ENCODE peak calls at places on chromosome 10, in five cellular contexts. F is osteocyte, K is foreskin fibroblast, H is fibroblast of lung, L is Panc1. B is an unnamed sample.

GRCh38 chr10:63627881-63628296 is 106.7 kb downstream of the REEP3 start:
- DNase-seq in F (no peak), K (peak; percentile 22), H (no peak), L (no peak), B (no peak)

GRCh38 chr10:43196131-43196980 is 58.1 kb downstream of the CSGALNACT2 start:
- DNase-seq in F (no peak), K (no peak), H (no peak), L (no peak), B (no peak)

GRCh38 chr10:42952358-42952757 is 124.5 kb upstream of the RET start:
- DNase-seq in F (peak; percentile 85), K (peak; percentile 26), H (no peak), L (no peak), B (peak; percentile 57)

GRCh38 chr10:29200280-29200679 is 88.6 kb upstream of the LYZL1 start:
- DNase-seq in F (no peak), K (no peak), H (peak; percentile 19), L (no peak), B (no peak)

GRCh38 chr10:75003195-75003594 is 108.3 kb upstream of the SAMD8 start:
- DNase-seq in F (no peak), K (no peak), H (no peak), L (no peak), B (no peak)

GRCh38 chr10:126262971-126263370 is 125.3 kb downstream of the ADAM12 start:
- DNase-seq in F (no peak), K (peak; percentile 14), H (no peak), L (no peak), B (no peak)

GRCh38 chr10:49177391-49178355 is 10.5 kb downstream of the TMEM273 start:
- DNase-seq in F (no peak), K (peak; percentile 86), H (peak; percentile 54), L (peak; percentile 2), B (no peak)

GRCh38 chr10:109633846-109634245 is 289.5 kb downstream of the XPNPEP1 start:
- DNase-seq in F (no peak), K (no peak), H (peak; percentile 1), L (no peak), B (no peak)

GRCh38 chr10:87095241-87095945 is 387 bp downstream of the SHLD2 start:
- DNase-seq in F (peak; percentile 94), K (peak; percentile 94), H (peak; percentile 86), L (no peak), B (peak; percentile 77)

GRCh38 chr10:31359979-31360378 is 41.0 kb downstream of the ZEB1 start:
- DNase-seq in F (no peak), K (peak; percentile 25), H (peak; percentile 42), L (no peak), B (no peak)

GRCh38 chr10:101061814-101062230 is at the start of gene KAZALD1:
- DNase-seq in F (no peak), K (no peak), H (peak; percentile 15), L (no peak), B (no peak)

GRCh38 chr10:101063162-101063525 is 1.4 kb downstream of the KAZALD1 start:
- DNase-seq in F (no peak), K (no peak), H (no peak), L (no peak), B (peak; percentile 30)

GRCh38 chr10:101062231-101063161 is 707 bp downstream of the KAZALD1 start:
- DNase-seq in F (peak; percentile 87), K (peak; percentile 79), H (peak; percentile 44), L (no peak), B (peak; percentile 75)

GRCh38 chr10:101060951-101061813 is 607 bp upstream of the KAZALD1 start:
- DNase-seq in F (peak; percentile 98), K (peak; percentile 98), H (peak; percentile 94), L (no peak), B (peak; percentile 96)

GRCh38 chr10:101060036-101060950 is 1.5 kb upstream of the KAZALD1 start:
- DNase-seq in F (peak; percentile 92), K (peak; percentile 97), H (peak; percentile 96), L (peak; percentile 86), B (peak; percentile 82)
- TF ChIP-seq CTCF in F (peak; percentile 93), K (peak; percentile 87), H (peak; percentile 86), L (peak; percentile 98), B (peak; percentile 82)

DNA sequence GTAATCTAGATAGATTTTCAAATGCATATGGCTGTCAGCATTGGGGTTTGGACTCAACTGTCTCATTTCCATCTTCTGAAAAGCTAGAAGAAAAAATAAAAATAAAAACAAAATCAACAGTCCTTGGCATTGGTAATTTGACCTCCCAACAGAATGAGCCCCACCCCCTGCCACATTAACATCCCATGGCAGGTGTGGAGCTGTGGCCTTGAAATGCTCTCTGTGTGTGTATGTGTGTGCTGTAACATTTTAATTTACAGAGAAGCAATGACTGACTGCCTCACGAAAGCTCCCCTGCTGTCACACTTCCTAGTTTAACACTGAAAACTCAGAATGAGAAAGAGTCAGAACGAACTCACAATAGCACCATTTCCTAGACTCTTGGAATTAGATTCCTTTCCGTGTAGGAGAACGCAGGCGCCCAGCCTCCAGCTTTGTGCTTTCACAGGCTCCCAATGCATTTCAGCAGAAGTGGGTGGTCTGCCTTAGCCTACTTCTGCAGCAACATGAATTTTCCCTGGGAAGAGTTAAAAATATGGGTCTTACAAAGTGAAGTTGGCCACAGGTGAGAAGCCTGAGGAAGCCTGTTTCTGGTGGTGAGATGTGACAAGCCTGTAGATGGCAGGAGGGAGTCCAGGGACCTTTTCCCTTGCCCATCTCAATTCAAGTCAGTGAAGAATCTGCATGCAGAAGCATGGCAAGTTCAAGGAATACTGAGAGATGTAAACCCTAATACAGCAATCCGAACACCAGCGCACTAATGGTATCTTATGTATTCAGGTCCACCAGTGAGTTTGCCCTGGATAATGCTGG is 73.9 kb downstream of the RHOBTB1 start:
- DNase-seq in F (no peak), K (no peak), H (no peak), L (no peak), B (no peak)
- TF ChIP-seq CTCF in F (no peak), K (no peak), H (no peak), L (peak; percentile 59), B (no peak)

DNA sequence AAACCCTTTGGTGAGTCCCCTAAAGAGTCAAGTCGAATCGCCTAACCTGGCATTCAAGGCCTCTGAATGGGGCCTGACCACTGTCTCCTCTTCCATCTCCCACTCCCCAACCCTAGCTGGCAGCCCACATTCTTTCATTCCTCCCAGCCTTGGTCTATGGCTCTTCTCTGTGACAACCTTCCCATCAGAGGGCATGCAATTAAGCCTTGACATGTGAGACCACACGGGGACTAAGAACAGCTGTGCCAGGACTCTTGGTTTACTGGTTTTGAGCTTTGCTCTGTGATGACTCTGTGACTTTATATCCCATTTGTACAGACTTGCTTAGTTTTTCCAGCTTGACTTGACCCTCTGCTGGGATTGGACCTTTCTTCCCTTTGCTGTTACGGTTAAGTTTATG is 116.6 kb downstream of the BUB3 start:
- DNase-seq in F (no peak), K (no peak), H (no peak), L (no peak), B (no peak)
- TF ChIP-seq CTCF in F (no peak), K (no peak), H (no peak), L (no peak), B (no peak)

GRCh38 chr10:56902554-56902953 is 541.5 kb upstream of the ZWINT start:
- DNase-seq in F (no peak), K (no peak), H (no peak), L (no peak), B (no peak)

DNA sequence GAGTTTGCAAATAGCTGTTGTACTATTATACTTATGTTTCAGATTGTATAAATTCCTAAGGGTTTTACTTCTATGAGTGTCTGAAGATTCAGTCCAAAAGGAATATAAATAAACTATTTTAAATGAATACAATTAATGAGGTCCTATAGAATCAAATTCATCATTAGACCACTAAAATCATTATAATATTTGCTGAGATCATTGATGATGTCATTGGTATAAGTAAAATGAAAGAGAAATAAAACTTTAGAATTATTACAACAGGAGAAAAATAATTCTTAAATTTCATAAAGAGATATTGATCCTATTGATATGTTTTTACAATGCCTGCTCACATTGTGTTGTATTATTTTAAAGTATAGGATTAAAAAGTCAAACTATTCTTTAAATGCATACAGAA is 544.0 kb upstream of the ZWINT start:
- DNase-seq in F (no peak), K (no peak), H (no peak), L (no peak), B (no peak)
- TF ChIP-seq CTCF in F (no peak), K (no peak), H (no peak), L (no peak), B (no peak)

GRCh38 chr10:67849331-67850011 is 11.5 kb upstream of the DNAJC12 start:
- DNase-seq in F (peak; percentile 97), K (peak; percentile 97), H (peak; percentile 97), L (peak; percentile 87), B (peak; percentile 88)
- TF ChIP-seq CTCF in F (no peak), K (no peak), H (no peak), L (no peak), B (no peak)